ENCODE peak calls at places on chromosome 11, in nine cellular contexts. N, B, T, V, M, H, O, X and W are unnamed samples. For H3K9me3 and H3K27me3, the result is how much of the 10 kb centered on the place peaks cover.

GRCh38 chr11:44979536-44980399 is 29.1 kb upstream of the TP53I11 start:
- DNase-seq in B (no peak), X (no peak), V (peak), M (no peak), O (no peak), H (peak), N (peak), T (no peak), W (peak)

GRCh38 chr11:78080818-78081495 is 1.3 kb upstream of the NDUFC2 start:
- DNase-seq in H (no peak), V (no peak), X (no peak), M (no peak), N (no peak), B (no peak), T (no peak), O (no peak), W (no peak)

GRCh38 chr11:1303196-1303821 is 6.1 kb downstream of the TOLLIP start:
- DNase-seq in V (peak), T (no peak), O (no peak), X (no peak), N (peak), M (no peak), B (no peak), H (peak), W (peak)

GRCh38 chr11:59857444-59858434 is 8.5 kb downstream of the TCN1 start:
- DNase-seq in B (no peak), H (no peak), M (no peak), T (no peak), X (no peak), N (no peak), O (no peak), V (no peak), W (peak)

GRCh38 chr11:86291466-86292262 is 10.4 kb upstream of the HIKESHI start:
- DNase-seq in V (no peak), N (peak), B (peak), T (peak), H (no peak), X (no peak), M (peak), O (no peak), W (peak)

GRCh38 chr11:18748766-18749375 is 22.9 kb upstream of the IGSF22 start:
- DNase-seq in X (no peak), M (no peak), V (no peak), T (no peak), O (no peak), B (no peak), H (no peak), N (no peak), W (no peak)

GRCh38 chr11:122285021-122285420 is 169.0 kb upstream of the BLID start:
- DNase-seq in B (no peak), N (no peak), V (no peak), T (no peak), X (no peak), M (no peak), O (no peak), H (no peak), W (no peak)

GRCh38 chr11:26527685-26528084 is 44.4 kb downstream of the MUC15 start:
- DNase-seq in X (no peak), B (no peak), O (no peak), V (no peak), N (no peak), M (no peak), T (no peak), H (no peak), W (no peak)

GRCh38 chr11:46471943-46472661 is 80.5 kb upstream of the CHRM4 start:
- DNase-seq in M (no peak), X (no peak), H (no peak), V (no peak), O (no peak), B (no peak), N (no peak), T (no peak), W (no peak)

GRCh38 chr11:94910281-94910680 is 63.1 kb downstream of the CWC15 start:
- DNase-seq in X (no peak), T (no peak), H (no peak), N (no peak), O (no peak), B (no peak), M (no peak), V (no peak), W (no peak)

GRCh38 chr11:17531071-17531817 is 13.0 kb downstream of the USH1C start:
- DNase-seq in N (no peak), B (no peak), H (peak), O (no peak), V (no peak), T (no peak), X (no peak), M (no peak), W (peak)

GRCh38 chr11:109728056-109728455 is 306.1 kb downstream of the C11orf87 start:
- DNase-seq in H (no peak), X (no peak), N (no peak), T (no peak), M (no peak), V (no peak), B (no peak), O (no peak), W (peak)

GRCh38 chr11:30521297-30522071 is 64.7 kb downstream of the MPPED2 start:
- DNase-seq in V (no peak), N (no peak), M (no peak), T (no peak), O (no peak), B (no peak), X (no peak), H (no peak), W (peak)

GRCh38 chr11:126115253-126115540 is 52.5 kb upstream of the CDON start:
- DNase-seq in H (peak), N (peak), O (peak), X (peak), T (no peak), V (peak), M (no peak), B (no peak), W (peak)

GRCh38 chr11:35487532-35488078 is 37.8 kb downstream of the PAMR1 start:
- DNase-seq in V (no peak), B (peak), H (no peak), N (no peak), T (peak), O (no peak), X (no peak), M (no peak), W (no peak)

GRCh38 chr11:68026391-68027105 is 3.9 kb upstream of the NDUFS8 start:
- DNase-seq in O (no peak), N (no peak), M (no peak), X (no peak), T (no peak), B (no peak), V (no peak), H (no peak), W (no peak)

GRCh38 chr11:35282226-35282882 is 137.0 kb downstream of the SLC1A2 start:
- DNase-seq in N (no peak), V (no peak), H (no peak), O (no peak), X (no peak), T (peak), M (no peak), B (no peak), W (no peak)

GRCh38 chr11:128499613-128500213 is 87.6 kb downstream of the ETS1 start:
- DNase-seq in B (no peak), V (no peak), M (no peak), X (no peak), O (no peak), T (no peak), H (no peak), N (no peak), W (no peak)

GRCh38 chr11:128548655-128549255 is 38.6 kb downstream of the ETS1 start:
- DNase-seq in X (no peak), N (peak), H (peak), O (peak), V (peak), M (no peak), B (peak), T (peak), W (peak)

GRCh38 chr11:17719028-17719939 is at the start of gene MYOD1:
- DNase-seq in M (no peak), H (no peak), O (peak), T (no peak), V (no peak), N (no peak), B (peak), X (no peak), W (no peak)

GRCh38 chr11:112178428-112178827 is 3.1 kb downstream of the BCO2 start:
- DNase-seq in V (no peak), H (no peak), B (no peak), T (no peak), O (no peak), X (no peak), M (no peak), N (no peak), W (no peak)

DNA sequence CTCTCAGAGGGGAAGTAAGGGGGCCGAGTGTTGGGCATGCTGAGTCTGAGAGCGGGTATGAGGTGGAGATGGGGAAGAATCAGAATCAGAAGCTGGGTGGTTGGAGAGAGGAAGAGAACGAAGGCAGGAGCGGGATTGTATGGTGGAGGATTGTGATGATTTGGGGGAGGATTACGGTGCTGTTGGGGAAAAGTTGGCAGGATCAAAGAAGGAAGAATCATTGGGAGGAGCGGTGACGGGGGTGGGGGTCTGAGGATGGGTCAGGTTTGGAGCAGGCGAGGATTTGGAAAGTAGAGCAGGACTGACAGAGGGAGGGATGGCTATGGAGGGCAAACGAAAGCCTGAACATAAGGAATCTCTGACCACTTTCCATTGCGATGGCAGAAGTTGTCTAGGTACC is 22.1 kb downstream of the ZNF195 start:
- DNase-seq in T (no peak), X (no peak), V (no peak), H (no peak), N (no peak), M (no peak), O (no peak), B (no peak), W (no peak)
- H3K9me3 ChIP-seq in T (under half), X (under half), V (half or more), H (under half), N (half or more), M (half or more), O (half or more), B (under half), W (under half)

DNA sequence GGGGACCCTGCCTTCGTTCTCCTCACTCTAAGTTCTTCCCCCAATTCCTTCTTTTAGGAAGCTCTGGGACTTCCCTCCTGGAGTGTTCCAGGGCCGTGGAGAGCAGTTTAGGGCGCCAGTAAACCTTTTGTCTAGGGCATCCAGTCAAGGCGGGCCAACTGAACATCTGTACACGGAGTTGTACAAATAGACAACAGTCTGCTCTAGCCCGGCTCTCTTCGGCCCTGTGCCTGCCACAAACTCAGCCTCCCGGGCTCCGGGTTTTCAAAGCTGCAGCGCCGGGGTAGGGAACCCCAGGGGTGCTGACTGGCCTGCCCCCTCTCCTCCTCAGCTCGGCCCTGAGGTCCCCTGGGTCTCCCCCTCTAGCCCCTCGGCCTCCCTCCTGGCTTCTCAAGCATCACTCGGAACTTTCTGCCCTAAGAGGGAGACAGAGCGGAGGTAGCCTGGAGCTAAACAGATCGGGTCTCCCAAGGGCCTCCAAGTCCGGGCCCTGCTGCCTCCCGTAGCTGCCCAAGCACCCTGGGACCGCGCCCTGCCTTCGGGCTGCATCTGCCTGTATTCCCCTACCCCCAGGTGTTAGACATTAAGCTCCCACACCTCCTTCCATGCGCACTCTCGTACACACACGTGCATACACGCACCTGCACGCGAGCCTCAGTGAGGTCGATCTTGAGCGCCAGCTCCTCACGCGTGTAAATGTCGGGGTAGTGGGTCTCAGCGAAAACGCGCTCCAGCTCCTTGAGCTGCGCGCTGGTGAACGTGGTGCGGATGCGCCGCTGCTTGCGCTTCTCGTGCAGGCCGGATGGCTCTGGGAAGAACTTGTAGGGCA is 3.3 kb downstream of the PHOX2A start:
- DNase-seq in H (peak), V (peak), M (no peak), B (peak), N (no peak), O (no peak), X (peak), T (no peak), W (peak)
- H3K27me3 ChIP-seq in H (under half), V (under half), M (under half), B (half or more), N (half or more), O (under half), X (under half), T (under half), W (under half)

GRCh38 chr11:102437727-102438126 is 14.8 kb downstream of the TMEM123 start:
- DNase-seq in O (no peak), X (no peak), N (no peak), M (no peak), V (no peak), B (no peak), H (no peak), T (no peak), W (no peak)

GRCh38 chr11:102435688-102436087 is 16.9 kb downstream of the TMEM123 start:
- DNase-seq in M (no peak), B (no peak), X (no peak), O (no peak), N (no peak), T (no peak), V (no peak), H (no peak), W (no peak)

GRCh38 chr11:102438311-102439062 is 14.1 kb downstream of the TMEM123 start:
- DNase-seq in X (no peak), T (no peak), O (no peak), N (no peak), H (no peak), V (peak), M (no peak), B (no peak), W (no peak)

GRCh38 chr11:102437026-102437425 is 15.5 kb downstream of the TMEM123 start:
- DNase-seq in X (no peak), T (no peak), B (no peak), N (no peak), O (no peak), V (no peak), H (no peak), M (no peak), W (no peak)

DNA sequence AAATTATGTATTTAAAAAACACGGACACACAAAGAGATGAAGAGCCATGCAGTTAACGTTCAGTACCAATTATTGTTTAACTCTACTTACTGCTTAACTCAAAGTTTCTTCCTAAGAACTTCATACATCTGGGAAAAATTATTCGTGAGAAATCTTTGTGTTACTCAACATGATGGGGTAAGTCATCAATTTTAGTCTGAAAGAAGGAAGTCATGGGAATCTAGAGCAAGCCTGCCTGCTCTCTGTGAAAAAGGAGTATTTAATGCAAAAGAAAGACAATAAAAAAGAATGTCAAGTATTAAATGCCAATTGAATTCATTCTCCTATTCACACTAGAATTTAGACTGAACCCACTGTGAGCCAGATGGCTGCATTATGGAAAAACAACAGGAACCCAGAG is 16.0 kb downstream of the TMEM123 start:
- DNase-seq in O (no peak), H (no peak), T (no peak), X (no peak), V (no peak), B (no peak), N (no peak), M (no peak), W (no peak)
- H3K9me3 ChIP-seq in O (under half), H (under half), T (under half), X (under half), V (under half), B (under half), N (under half), M (under half), W (under half)

DNA sequence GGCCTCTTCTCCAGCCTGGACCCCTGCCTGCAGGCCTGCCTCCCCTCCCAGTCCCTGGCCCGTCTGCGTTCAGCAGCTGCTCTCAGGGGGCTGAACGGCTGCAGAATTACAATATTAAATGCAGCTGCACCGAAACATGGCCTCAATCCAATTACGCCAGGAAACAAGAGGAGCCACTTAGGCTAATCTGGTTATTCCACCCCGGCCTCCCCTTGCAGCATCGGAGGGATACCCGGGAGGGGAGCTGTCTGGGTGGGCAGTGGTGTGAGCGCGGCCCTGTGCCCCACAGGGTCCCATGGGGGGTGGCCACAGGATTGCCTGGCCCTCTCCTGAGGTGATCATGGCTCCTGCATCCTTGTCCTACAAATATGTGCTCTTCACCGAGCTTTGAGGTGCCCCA is 42.6 kb downstream of the FLRT1 start:
- DNase-seq in O (no peak), M (no peak), B (no peak), H (no peak), X (no peak), N (no peak), V (no peak), T (no peak), W (no peak)
- H3K27me3 ChIP-seq in O (under half), M (under half), B (under half), H (under half), X (under half), N (under half), V (under half), T (under half), W (under half)